ENCODE peak calls at places on chromosomes 7 and 10, in six cellular contexts. C is H1, B is K562, R is GM12878, D is GM12891, S is HepG2. K is an unnamed sample.

GRCh38 chr7:14902589-14902963 is at the start of gene DGKB:
- DNase-seq in D (no peak), C (no peak), R (no peak), S (no peak), B (no peak), K (no peak)

GRCh38 chr7:104625956-104626355 is 297.6 kb downstream of the LHFPL3 start:
- DNase-seq in R (no peak), B (no peak), D (no peak), S (no peak), C (no peak), K (no peak)

GRCh38 chr10:46240684-46241565 is 45.9 kb upstream of the ANTXRL start:
- DNase-seq in S (no peak), B (no peak), R (no peak), C (no peak), D (no peak), K (no peak)

GRCh38 chr10:103605359-103606156 is 112.1 kb downstream of the NEURL1 start:
- DNase-seq in S (peak), B (peak), R (no peak), D (peak), C (peak), K (no peak)

GRCh38 chr7:22885824-22886255 is 63.2 kb upstream of the TOMM7 start:
- DNase-seq in B (no peak), S (no peak), C (no peak), R (peak), D (peak), K (peak)

GRCh38 chr7:65251851-65252620 is 121.6 kb upstream of the ZNF92 start:
- DNase-seq in D (no peak), C (peak), B (peak), S (peak), R (peak), K (no peak)

GRCh38 chr10:76036962-76037361 is 605.5 kb downstream of the LRMDA start:
- DNase-seq in C (no peak), S (peak), B (no peak), D (no peak), R (no peak), K (no peak)

GRCh38 chr10:24882047-24882698 is 70.2 kb downstream of the PRTFDC1 start:
- DNase-seq in B (no peak), R (peak), S (no peak), C (no peak), D (no peak), K (no peak)

GRCh38 chr10:103238506-103239252 is 7.0 kb upstream of the RPEL1 start:
- DNase-seq in R (no peak), B (no peak), C (peak), D (no peak), S (peak), K (no peak)

GRCh38 chr10:127150136-127150535 is 46.3 kb downstream of the INSYN2A start:
- DNase-seq in D (no peak), C (no peak), B (no peak), R (no peak), S (no peak), K (no peak)

GRCh38 chr7:25928549-25929330 is 223.3 kb upstream of the NFE2L3 start:
- DNase-seq in C (no peak), S (no peak), D (no peak), B (no peak), R (no peak), K (no peak)

GRCh38 chr10:12419279-12419847 is 70.0 kb downstream of the CAMK1D start:
- DNase-seq in R (no peak), D (no peak), B (no peak), S (no peak), C (no peak), K (no peak)

GRCh38 chr7:158802535-158803199 is 26.6 kb downstream of the ESYT2 start:
- DNase-seq in R (no peak), B (no peak), C (no peak), S (no peak), D (no peak), K (no peak)

GRCh38 chr7:129568240-129568639 is 43.3 kb upstream of the NRF1 start:
- DNase-seq in S (no peak), B (no peak), C (no peak), D (no peak), R (no peak), K (no peak)

GRCh38 chr7:128387663-128388485 is 21.9 kb downstream of the IMPDH1 start:
- DNase-seq in D (peak), B (peak), C (peak), S (peak), R (no peak), K (peak)

GRCh38 chr7:85931919-85932318 is 711.8 kb upstream of the GRM3 start:
- DNase-seq in R (no peak), C (no peak), B (no peak), S (no peak), D (no peak), K (no peak)

GRCh38 chr7:149081914-149082313 is 8.6 kb downstream of the ZNF786 start:
- DNase-seq in S (no peak), C (no peak), B (no peak), D (no peak), R (no peak), K (no peak)

GRCh38 chr10:86651021-86651471 is 3.3 kb upstream of the OPN4 start:
- DNase-seq in S (no peak), R (no peak), C (no peak), B (no peak), D (no peak), K (peak)

GRCh38 chr10:59623100-59623822 is 86.4 kb downstream of the SLC16A9 start:
- DNase-seq in C (no peak), B (no peak), R (no peak), S (no peak), D (no peak), K (no peak)

GRCh38 chr7:114944742-114945625 is 23.1 kb downstream of the MDFIC start:
- DNase-seq in R (no peak), S (no peak), D (no peak), C (no peak), B (no peak), K (no peak)

GRCh38 chr7:116571037-116571436 is 46.2 kb downstream of the CAV1 start:
- DNase-seq in R (no peak), C (no peak), D (no peak), S (no peak), B (no peak), K (no peak)

GRCh38 chr7:96995406-96996110 is 9.8 kb upstream of the DLX6 start:
- DNase-seq in R (no peak), B (no peak), C (no peak), D (no peak), S (no peak), K (no peak)

GRCh38 chr10:21494221-21495001 is 31.1 kb downstream of the SKIDA1 start:
- DNase-seq in R (no peak), D (no peak), S (no peak), B (no peak), C (no peak), K (no peak)

GRCh38 chr10:71388736-71389310 is 7.9 kb upstream of the CDH23 start:
- DNase-seq in B (no peak), D (no peak), S (no peak), C (no peak), R (no peak), K (no peak)

GRCh38 chr10:57716884-57717283 is 550.8 kb downstream of the IPMK start:
- DNase-seq in B (no peak), R (no peak), C (no peak), D (no peak), S (no peak), K (no peak)

GRCh38 chr7:6160191-6160623 is 112.2 kb downstream of the CYTH3 start:
- DNase-seq in D (no peak), S (no peak), B (no peak), C (no peak), R (no peak), K (no peak)

GRCh38 chr7:153910604-153911003 is 141.6 kb upstream of the DPP6 start:
- DNase-seq in B (no peak), C (no peak), R (no peak), S (no peak), D (no peak), K (no peak)

GRCh38 chr10:79444243-79445119 is 943 bp downstream of the ZCCHC24 start:
- DNase-seq in B (peak), S (no peak), C (no peak), R (no peak), D (peak), K (peak)

GRCh38 chr7:68676789-68677535 is 921.3 kb upstream of the AUTS2 start:
- DNase-seq in R (no peak), B (peak), D (no peak), S (no peak), C (no peak), K (no peak)

GRCh38 chr7:148058092-148058491 is 532.5 kb upstream of the C7orf33 start:
- DNase-seq in R (no peak), B (no peak), C (no peak), D (no peak), S (no peak), K (no peak)

GRCh38 chr10:43680035-43680434 is 31.4 kb upstream of the ZNF32 start:
- DNase-seq in S (no peak), D (no peak), B (peak), C (no peak), R (no peak), K (no peak)

GRCh38 chr7:26365897-26366267 is 74.2 kb downstream of the SNX10 start:
- DNase-seq in R (no peak), S (no peak), C (no peak), B (no peak), D (no peak), K (no peak)

GRCh38 chr10:86960863-86961434 is 2.5 kb downstream of the SNCG start:
- DNase-seq in R (no peak), B (no peak), D (no peak), S (no peak), C (no peak), K (no peak)

GRCh38 chr7:98240961-98241673 is 10.9 kb downstream of the TECPR1 start:
- DNase-seq in C (no peak), R (no peak), B (peak), S (peak), D (peak), K (peak)

GRCh38 chr10:93475871-93476270 is 6.3 kb downstream of the MYOF start:
- DNase-seq in C (no peak), S (peak), B (no peak), D (no peak), R (no peak), K (no peak)

GRCh38 chr7:92766461-92767003 is 69.8 kb downstream of the CDK6 start:
- DNase-seq in D (no peak), R (no peak), S (peak), C (no peak), B (no peak), K (no peak)

GRCh38 chr7:73521636-73522080 is 435 bp downstream of the BAZ1B start:
- DNase-seq in C (no peak), D (peak), R (no peak), S (peak), B (peak), K (peak)
- TF ChIP-seq TAF1 in C (no peak), D (no peak), R (no peak), S (no peak), B (no peak), K (no peak)

GRCh38 chr10:17470246-17470645 is 15.9 kb upstream of the ST8SIA6 start:
- DNase-seq in C (no peak), R (no peak), D (no peak), S (no peak), B (no peak), K (no peak)

GRCh38 chr10:17460732-17461131 is 6.3 kb upstream of the ST8SIA6 start:
- DNase-seq in B (no peak), S (no peak), R (no peak), C (no peak), D (no peak), K (no peak)

GRCh38 chr10:17464545-17464944 is 10.2 kb upstream of the ST8SIA6 start:
- DNase-seq in S (no peak), B (no peak), C (no peak), R (no peak), D (no peak), K (no peak)

GRCh38 chr10:17465328-17466125 is 11.1 kb upstream of the ST8SIA6 start:
- DNase-seq in C (no peak), R (no peak), B (no peak), S (no peak), D (no peak), K (no peak)
- TF ChIP-seq POLR2AphosphoS5 in C (no peak), R (no peak), B (no peak), S (no peak), D (no peak), K (no peak)

DNA sequence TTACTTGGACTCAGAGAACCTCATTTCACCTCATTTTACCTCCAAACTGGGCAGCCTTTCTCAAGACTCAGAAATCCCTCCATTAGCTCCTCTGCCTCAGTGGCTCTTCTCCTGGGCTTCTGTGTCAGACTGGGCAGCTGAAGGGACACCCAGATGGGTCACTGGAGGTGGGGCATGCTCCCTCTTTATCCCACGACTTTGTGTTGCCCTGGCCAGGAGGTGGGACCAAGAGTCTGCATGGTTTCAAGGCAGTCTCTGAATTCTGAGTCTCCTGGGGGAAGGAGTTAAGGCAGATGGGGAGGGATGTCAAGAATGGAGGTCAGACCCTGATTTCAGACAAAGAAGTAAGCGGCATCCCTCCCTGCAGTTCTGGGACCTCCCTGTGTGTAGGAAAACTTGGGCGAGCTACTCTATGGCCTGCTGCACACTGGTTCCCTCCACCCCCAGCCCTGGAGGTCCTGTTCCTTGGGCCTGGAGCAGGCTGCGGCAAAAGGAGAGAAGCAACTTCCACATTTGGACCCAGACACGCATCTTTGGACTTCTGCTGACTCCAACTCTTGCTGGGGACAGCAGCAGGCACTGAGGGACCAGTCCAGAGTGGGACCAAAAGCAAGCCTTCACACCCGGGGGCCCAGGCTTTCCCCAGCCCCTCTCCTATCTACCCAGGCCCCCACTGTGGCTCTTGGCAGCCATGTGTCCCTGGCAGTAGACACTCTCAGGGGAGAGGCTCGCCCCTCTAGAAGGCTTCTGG is 10.8 kb downstream of the POLL start:
- DNase-seq in S (no peak), C (no peak), B (no peak), R (no peak), D (no peak), K (no peak)
- TF ChIP-seq POLR2A in S (no peak), C (no peak), B (no peak), R (no peak), D (no peak), K (no peak)

DNA sequence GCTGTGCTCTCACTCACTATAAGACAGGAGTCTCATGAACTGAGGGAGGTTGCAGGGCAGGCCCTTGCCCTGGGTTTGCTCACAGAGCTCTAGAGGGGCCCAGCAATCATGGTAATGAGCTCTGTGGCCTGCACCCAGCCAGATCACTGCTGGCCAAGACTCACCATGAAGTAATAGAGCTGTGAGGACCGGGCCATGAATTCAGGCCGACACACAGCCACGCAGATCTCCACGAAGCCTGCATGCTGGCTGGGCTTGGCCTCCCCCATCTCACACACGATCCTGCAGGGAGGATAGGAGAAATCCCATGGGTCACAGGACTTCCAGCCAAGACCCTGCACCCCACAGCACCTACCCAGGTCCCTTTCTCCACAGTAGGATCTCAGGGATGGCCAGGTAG is 382.4 kb downstream of the PLXNA4 start:
- DNase-seq in B (no peak), R (no peak), S (no peak), C (no peak), D (no peak), K (no peak)
- TF ChIP-seq TAF1 in B (no peak), R (no peak), S (no peak), C (no peak), D (no peak), K (no peak)

GRCh38 chr7:87330942-87331341 is 14.5 kb upstream of the CROT start:
- DNase-seq in C (no peak), R (no peak), B (peak), S (no peak), D (no peak), K (no peak)
- TF ChIP-seq POLR2AphosphoS5 in C (no peak), R (no peak), B (peak), S (no peak), D (no peak), K (no peak)

DNA sequence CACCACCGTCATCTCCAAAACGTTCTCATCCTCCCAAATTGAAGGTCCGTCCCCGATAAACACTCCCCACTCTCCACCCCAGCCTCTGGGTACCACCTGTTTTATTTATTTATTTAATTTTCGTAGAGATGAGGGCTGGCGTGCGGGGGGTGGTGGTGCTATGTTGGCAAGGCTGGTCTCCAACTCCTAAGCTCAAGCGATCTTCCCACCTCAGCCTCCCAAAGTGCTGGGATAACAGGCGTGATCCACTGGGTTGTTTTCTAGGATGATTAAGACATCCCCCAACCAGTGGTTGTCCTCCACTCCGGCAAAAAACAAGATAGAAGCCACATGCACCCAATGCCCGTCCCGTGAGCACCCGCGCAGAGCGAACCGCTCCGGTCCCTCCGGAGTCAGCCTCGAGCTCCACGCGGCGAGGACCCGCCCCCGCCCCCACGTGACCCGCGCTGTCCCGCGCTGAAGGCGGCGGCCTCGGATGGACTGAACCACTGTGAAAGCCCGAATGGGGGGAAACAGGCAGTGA is 916 bp upstream of the EIF3B start:
- DNase-seq in D (peak), S (peak), R (peak), B (peak), C (peak), K (peak)
- TF ChIP-seq POLR2A in D (peak), S (peak), R (peak), B (peak), C (peak), K (peak)

GRCh38 chr7:131692131-131692960 is 135.9 kb upstream of the PODXL start:
- DNase-seq in B (peak), D (no peak), R (no peak), C (peak), S (peak), K (peak)
- TF ChIP-seq TAF1 in B (no peak), D (no peak), R (no peak), C (no peak), S (no peak), K (no peak)

GRCh38 chr7:107809179-107809578 is 6.2 kb upstream of the SLC26A3 start:
- DNase-seq in S (no peak), C (no peak), B (no peak), D (no peak), R (no peak), K (no peak)

GRCh38 chr7:107815254-107815882 is 12.3 kb upstream of the SLC26A3 start:
- DNase-seq in S (no peak), C (no peak), R (no peak), D (peak), B (no peak), K (no peak)

GRCh38 chr7:107810626-107811025 is 7.6 kb upstream of the SLC26A3 start:
- DNase-seq in B (no peak), R (no peak), S (no peak), D (no peak), C (no peak), K (no peak)

GRCh38 chr7:107813524-107813923 is 10.5 kb upstream of the SLC26A3 start:
- DNase-seq in D (no peak), S (no peak), B (no peak), R (no peak), C (no peak), K (no peak)

DNA sequence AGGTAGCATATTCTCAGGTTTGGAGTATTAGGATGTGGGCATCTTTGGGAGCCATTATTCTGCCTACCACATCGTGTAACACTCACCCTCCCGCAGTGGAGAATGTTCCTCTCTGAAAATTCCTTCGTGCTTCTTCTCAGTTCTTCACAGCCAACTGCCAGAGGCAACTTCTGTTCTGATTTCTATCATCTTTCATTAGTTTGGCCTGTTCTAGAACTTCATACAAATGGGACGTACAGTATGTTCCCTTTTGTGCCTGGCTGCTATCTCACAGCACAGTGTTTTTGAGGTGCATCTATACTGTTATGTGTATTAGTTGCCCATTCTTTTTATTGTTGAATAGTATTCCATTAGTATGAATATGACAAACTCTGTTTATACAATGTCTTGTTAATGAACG is 8.9 kb upstream of the SLC26A3 start:
- DNase-seq in B (no peak), D (no peak), S (no peak), R (no peak), C (no peak), K (no peak)
- TF ChIP-seq POLR2AphosphoS5 in B (no peak), D (no peak), S (no peak), R (no peak), C (no peak), K (no peak)

GRCh38 chr10:3786295-3786981 is 1.4 kb upstream of the KLF6 start:
- DNase-seq in C (no peak), D (no peak), S (peak), B (no peak), R (no peak), K (no peak)
- TF ChIP-seq POLR2A in C (peak), D (no peak), S (peak), B (peak), R (peak), K (no peak)